ENCODE peak calls at places on chromosomes 12 and 14, in four cellular contexts. J is GM12878, Z is K562, I is H1. V is an unnamed sample.

GRCh38 chr12:100826323-100826722 is 31.7 kb downstream of the ANO4 start:
- DNase-seq in J (no peak), I (peak; percentile 72), Z (peak; percentile 31), V (peak; percentile 13)

GRCh38 chr14:105094193-105094907 is 29.1 kb upstream of the GPR132 start:
- DNase-seq in I (no peak), Z (no peak), J (no peak), V (no peak)

GRCh38 chr14:20143911-20144310 is 5.3 kb downstream of the OR4N5 start:
- DNase-seq in J (no peak), I (no peak), Z (no peak), V (no peak)

GRCh38 chr14:65010211-65010931 is 23.7 kb downstream of the FNTB start:
- DNase-seq in J (no peak), Z (no peak), I (no peak), V (no peak)

GRCh38 chr12:131355688-131356245 is 355.1 kb upstream of the SFSWAP start:
- DNase-seq in Z (no peak), J (no peak), I (no peak), V (no peak)

GRCh38 chr14:75715926-75716780 is 55.1 kb downstream of the TTLL5 start:
- DNase-seq in I (no peak), J (no peak), Z (no peak), V (no peak)

GRCh38 chr12:78700565-78700964 is 164.0 kb upstream of the SYT1 start:
- DNase-seq in I (no peak), J (no peak), Z (no peak), V (no peak)

GRCh38 chr14:69652942-69653680 is 41.7 kb downstream of the SUSD6 start:
- DNase-seq in J (no peak), I (no peak), Z (no peak), V (no peak)

GRCh38 chr12:53097564-53098353 is at the start of gene IGFBP6:
- DNase-seq in J (no peak), Z (peak; percentile 79), I (peak; percentile 80), V (no peak)

GRCh38 chr14:68384335-68384734 is 408.5 kb downstream of the ZFP36L1 start:
- DNase-seq in J (no peak), Z (no peak), I (no peak), V (no peak)

GRCh38 chr14:88590173-88590572 is 27.3 kb downstream of the ZC3H14 start:
- DNase-seq in Z (no peak), J (no peak), I (no peak), V (no peak)

GRCh38 chr12:130872179-130873096 is 572 bp downstream of the RAN start:
- DNase-seq in I (no peak), J (no peak), Z (peak; percentile 88), V (no peak)

GRCh38 chr12:123398177-123398916 is 14.4 kb downstream of the KMT5A start:
- DNase-seq in J (no peak), I (no peak), Z (no peak), V (no peak)
- H2AFZ ChIP-seq in J (no peak overlapping the region), I (no peak overlapping the region), Z (no peak overlapping the region), V (no peak overlapping the region)

DNA sequence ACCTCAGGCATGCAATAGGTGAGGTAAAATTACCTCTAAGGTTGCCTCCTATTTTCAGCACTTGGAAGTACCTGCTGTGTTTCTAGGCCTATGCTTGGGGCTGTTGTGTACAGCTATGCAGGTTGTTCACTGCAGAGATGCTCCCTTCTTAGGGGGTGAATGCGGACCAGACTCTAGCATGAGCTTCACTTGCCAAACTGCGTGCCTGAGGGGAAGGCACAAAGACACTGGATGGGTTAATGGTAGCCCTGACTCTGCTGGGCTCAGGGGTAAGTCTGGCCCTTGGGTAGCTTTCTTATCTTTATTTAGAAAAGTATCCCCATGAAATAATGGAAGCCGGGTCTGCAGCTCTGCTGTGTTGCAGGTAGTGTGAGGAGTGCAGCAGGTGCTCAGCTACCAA is 35.7 kb downstream of the B4GALNT3 start:
- DNase-seq in J (no peak), I (no peak), Z (no peak), V (no peak)
- H3K27ac ChIP-seq in J (no peak overlapping the region), I (no peak overlapping the region), Z (no peak overlapping the region), V (no peak overlapping the region)

GRCh38 chr12:48985475-48985897 is 7.4 kb downstream of the WNT1 start:
- DNase-seq in I (no peak), Z (no peak), J (no peak), V (no peak)
- TF ChIP-seq EGR1 in I (no peak), Z (no peak), J (no peak), V (no peak)

GRCh38 chr14:73995977-73996378 is 23.1 kb downstream of the ENTPD5 start:
- DNase-seq in I (no peak), J (no peak), Z (no peak), V (no peak)

GRCh38 chr14:73997944-73998451 is 21.1 kb downstream of the ENTPD5 start:
- DNase-seq in I (no peak), Z (no peak), J (no peak), V (no peak)

GRCh38 chr14:73997108-73997943 is 21.8 kb downstream of the ENTPD5 start:
- DNase-seq in I (no peak), J (no peak), Z (no peak), V (no peak)

GRCh38 chr14:73998736-73999135 is 20.4 kb downstream of the ENTPD5 start:
- DNase-seq in J (no peak), Z (no peak), I (no peak), V (no peak)

GRCh38 chr14:73996731-73997107 is 22.4 kb downstream of the ENTPD5 start:
- DNase-seq in Z (no peak), J (no peak), I (no peak), V (no peak)
- H2AFZ ChIP-seq in Z (no peak overlapping the region), J (no peak overlapping the region), I (no peak overlapping the region), V (no peak overlapping the region)

GRCh38 chr14:79379266-79379665 is 832.0 kb downstream of the DIO2 start:
- DNase-seq in J (no peak), I (no peak), Z (no peak), V (no peak)
- H3K27ac ChIP-seq in J (no peak overlapping the region), I (no peak overlapping the region), Z (no peak overlapping the region), V (no peak overlapping the region)

GRCh38 chr12:9798008-9798619 is 29.2 kb upstream of the KLRF1 start:
- DNase-seq in Z (peak; percentile 18), J (peak; percentile 85), I (no peak), V (peak; percentile 71)
- TF ChIP-seq EGR1 in Z (no peak), J (no peak), I (no peak), V (no peak)

GRCh38 chr12:1533602-1534304 is 60.6 kb downstream of the FBXL14 start:
- DNase-seq in Z (no peak), J (peak; percentile 77), I (no peak), V (no peak)
- H2AFZ ChIP-seq in Z (no peak overlapping the region), J (peak overlapping the region; percentile 85), I (no peak overlapping the region), V (no peak overlapping the region)

GRCh38 chr12:85798122-85798521 is 38.1 kb downstream of the RASSF9 start:
- DNase-seq in I (no peak), Z (no peak), J (no peak), V (no peak)
- H3K27ac ChIP-seq in I (no peak overlapping the region), Z (no peak overlapping the region), J (no peak overlapping the region), V (no peak overlapping the region)